ENCODE peak calls at places on chromosomes 5 and 9, in eight cellular contexts. C is EH; D is fibroblast of gingiva; N is progenitor cell of endocrine pancreas; W is activated CD4-positive, alpha-beta T cell treated with anti-CD3 and anti-CD28 coated beads, Interleukin-2, amount 10 ng/mL, durations not matched to agents 7 days and 5 days; O is Daoy; Z is SW480; Y is iris pigment epithelial cell. B is an unnamed sample.

GRCh38 chr5:86108825-86109224 is 508.9 kb upstream of the COX7C start:
- DNase-seq in Z (no peak), W (no peak), O (no peak), Y (no peak), D (no peak), C (no peak), N (no peak), B (no peak)

GRCh38 chr9:129962889-129963703 is 79.9 kb downstream of the FNBP1 start:
- DNase-seq in C (peak), Y (peak), D (peak), Z (peak), O (peak), W (peak), N (no peak), B (peak)

GRCh38 chr5:176609724-176610429 is at the start of gene GPRIN1:
- DNase-seq in Z (peak), O (peak), N (peak), C (peak), Y (peak), D (peak), W (peak), B (peak)

GRCh38 chr5:171783051-171783450 is 2.6 kb upstream of the SMIM23 start:
- DNase-seq in W (no peak), O (no peak), Y (peak), D (peak), Z (no peak), C (no peak), N (no peak), B (no peak)

GRCh38 chr5:179131886-179132585 is 71.9 kb downstream of the ZNF354C start:
- DNase-seq in W (no peak), D (no peak), Z (no peak), Y (no peak), C (no peak), O (no peak), N (no peak), B (no peak)

GRCh38 chr5:91425046-91425445 is 41.9 kb upstream of the ARRDC3 start:
- DNase-seq in C (no peak), Y (no peak), Z (no peak), N (no peak), W (no peak), D (no peak), O (no peak), B (no peak)

GRCh38 chr9:91411096-91411771 is 12.4 kb downstream of the NFIL3 start:
- DNase-seq in C (peak), W (no peak), Y (peak), Z (no peak), N (no peak), O (no peak), D (no peak), B (no peak)

GRCh38 chr5:76104027-76104426 is 20.8 kb downstream of the SV2C start:
- DNase-seq in Y (peak), D (no peak), Z (peak), C (peak), O (peak), N (peak), W (peak), B (peak)

GRCh38 chr9:22244141-22245011 is 202.2 kb upstream of the DMRTA1 start:
- DNase-seq in O (no peak), C (peak), D (peak), N (no peak), W (no peak), Z (peak), Y (peak), B (peak)

GRCh38 chr5:143843461-143843860 is 31.5 kb downstream of the HMHB1 start:
- DNase-seq in C (no peak), O (no peak), Z (no peak), Y (no peak), N (no peak), W (no peak), D (no peak), B (no peak)

GRCh38 chr9:127776195-127776918 is 2.1 kb downstream of the SH2D3C start:
- DNase-seq in O (no peak), Y (no peak), Z (no peak), N (no peak), W (peak), C (no peak), D (no peak), B (no peak)